ENCODE peak calls at places on chromosome 5, in four cellular contexts. F, V, S and Y are unnamed samples.

GRCh38 chr5:132012385-132013005 is 1.0 kb upstream of the ACSL6 start:
- DNase-seq in S (peak), V (no peak), F (no peak), Y (peak)

GRCh38 chr5:150496534-150496933 is 11.4 kb upstream of the NDST1 start:
- DNase-seq in F (no peak), V (no peak), S (no peak), Y (no peak)

GRCh38 chr5:92748072-92748676 is 832.8 kb downstream of the NR2F1-AS1 start:
- DNase-seq in V (no peak), F (no peak), S (no peak), Y (no peak)

GRCh38 chr5:14440598-14441401 is 140.8 kb upstream of the OTULINL start:
- DNase-seq in V (peak), S (peak), F (peak), Y (peak)

GRCh38 chr5:50853151-50853550 is 186.7 kb downstream of the PARP8 start:
- DNase-seq in S (peak), V (no peak), F (no peak), Y (no peak)

GRCh38 chr5:15746833-15747232 is 246.9 kb downstream of the FBXL7 start:
- DNase-seq in S (no peak), V (no peak), F (no peak), Y (no peak)

GRCh38 chr5:172835246-172836030 is 1.4 kb downstream of the ERGIC1 start:
- DNase-seq in S (no peak), F (no peak), V (no peak), Y (no peak)

GRCh38 chr5:132295505-132296411 is 1.6 kb downstream of the SLC22A4 start:
- DNase-seq in F (no peak), S (no peak), V (no peak), Y (no peak)

GRCh38 chr5:160649304-160649703 is 202.7 kb downstream of the ATP10B start:
- DNase-seq in V (no peak), S (no peak), F (no peak), Y (no peak)

GRCh38 chr5:36177715-36178556 is 26.0 kb downstream of the SKP2 start:
- DNase-seq in F (no peak), S (no peak), V (peak), Y (no peak)

GRCh38 chr5:138724470-138725146 is 28.6 kb upstream of the CTNNA1 start:
- DNase-seq in V (no peak), S (peak), F (no peak), Y (no peak)